ENCODE peak calls at places on chromosome 11, in eight cellular contexts. One of them, this sample, is unnamed.

GRCh38 chr11:69171476-69171875 is 15.7 kb downstream of the SMIM38 start:
- DNase-seq in SK-N-SH: no peak
- DNase-seq in GM12878: no peak
- DNase-seq in fibroblast of lung: no peak
- DNase-seq in IMR-90: no peak
- DNase-seq in mesenchymal stem cell: no peak
- DNase-seq in neuronal stem cell: no peak
- DNase-seq in H1: no peak
- DNase-seq in this sample: no peak

GRCh38 chr11:1326435-1327063 is 17.1 kb upstream of the TOLLIP start:
- DNase-seq in GM12878: no peak
- DNase-seq in SK-N-SH: no peak
- DNase-seq in IMR-90: peak; percentile 73
- DNase-seq in mesenchymal stem cell: peak; percentile 90
- DNase-seq in fibroblast of lung: no peak
- DNase-seq in H1: no peak
- DNase-seq in neuronal stem cell: no peak
- DNase-seq in this sample: no peak

GRCh38 chr11:82675838-82676237 is 57.8 kb downstream of the FAM181B start:
- DNase-seq in fibroblast of lung: no peak
- DNase-seq in neuronal stem cell: no peak
- DNase-seq in mesenchymal stem cell: no peak
- DNase-seq in H1: no peak
- DNase-seq in GM12878: no peak
- DNase-seq in IMR-90: no peak
- DNase-seq in SK-N-SH: no peak
- DNase-seq in this sample: no peak

GRCh38 chr11:60305906-60306619 is 21.0 kb upstream of the MS4A6E start:
- DNase-seq in mesenchymal stem cell: peak; percentile 85
- DNase-seq in SK-N-SH: no peak
- DNase-seq in IMR-90: no peak
- DNase-seq in H1: no peak
- DNase-seq in neuronal stem cell: no peak
- DNase-seq in fibroblast of lung: no peak
- DNase-seq in GM12878: no peak
- DNase-seq in this sample: no peak

GRCh38 chr11:5291207-5291838 is 10.4 kb downstream of the OR51B4 start:
- DNase-seq in GM12878: no peak
- DNase-seq in neuronal stem cell: no peak
- DNase-seq in H1: no peak
- DNase-seq in fibroblast of lung: peak; percentile 32
- DNase-seq in SK-N-SH: peak; percentile 9
- DNase-seq in IMR-90: peak; percentile 68
- DNase-seq in mesenchymal stem cell: peak; percentile 57
- DNase-seq in this sample: peak; percentile 18

GRCh38 chr11:45412521-45412920 is 126.4 kb upstream of the SYT13 start:
- DNase-seq in H1: no peak
- DNase-seq in mesenchymal stem cell: no peak
- DNase-seq in fibroblast of lung: no peak
- DNase-seq in GM12878: no peak
- DNase-seq in IMR-90: no peak
- DNase-seq in SK-N-SH: peak; percentile 36
- DNase-seq in neuronal stem cell: no peak
- DNase-seq in this sample: no peak

GRCh38 chr11:10605941-10606381 is 37.5 kb upstream of the LYVE1 start:
- DNase-seq in mesenchymal stem cell: peak; percentile 82
- DNase-seq in neuronal stem cell: no peak
- DNase-seq in IMR-90: peak; percentile 87
- DNase-seq in SK-N-SH: no peak
- DNase-seq in GM12878: no peak
- DNase-seq in H1: no peak
- DNase-seq in fibroblast of lung: peak; percentile 67
- DNase-seq in this sample: no peak

GRCh38 chr11:93248602-93249001 is 50.8 kb upstream of the SLC36A4 start:
- DNase-seq in fibroblast of lung: no peak
- DNase-seq in H1: no peak
- DNase-seq in mesenchymal stem cell: peak; percentile 8
- DNase-seq in IMR-90: peak; percentile 26
- DNase-seq in GM12878: no peak
- DNase-seq in SK-N-SH: no peak
- DNase-seq in neuronal stem cell: no peak
- DNase-seq in this sample: peak; percentile 23

GRCh38 chr11:62667460-62667859 is 2.3 kb downstream of the CSKMT start:
- DNase-seq in mesenchymal stem cell: no peak
- DNase-seq in neuronal stem cell: no peak
- DNase-seq in IMR-90: no peak
- DNase-seq in GM12878: no peak
- DNase-seq in fibroblast of lung: no peak
- DNase-seq in H1: no peak
- DNase-seq in SK-N-SH: no peak
- DNase-seq in this sample: peak; percentile 20

GRCh38 chr11:2295971-2296912 is 5.5 kb downstream of the C11orf21 start:
- DNase-seq in IMR-90: no peak
- DNase-seq in fibroblast of lung: no peak
- DNase-seq in H1: no peak
- DNase-seq in SK-N-SH: no peak
- DNase-seq in GM12878: no peak
- DNase-seq in neuronal stem cell: no peak
- DNase-seq in mesenchymal stem cell: no peak
- DNase-seq in this sample: no peak

GRCh38 chr11:57662893-57663292 is 5.0 kb upstream of the ZDHHC5 start:
- DNase-seq in GM12878: no peak
- DNase-seq in mesenchymal stem cell: no peak
- DNase-seq in H1: no peak
- DNase-seq in fibroblast of lung: no peak
- DNase-seq in neuronal stem cell: no peak
- DNase-seq in SK-N-SH: no peak
- DNase-seq in IMR-90: no peak
- DNase-seq in this sample: peak; percentile 38

GRCh38 chr11:28675183-28675582 is 567.0 kb downstream of the METTL15 start:
- DNase-seq in SK-N-SH: no peak
- DNase-seq in neuronal stem cell: no peak
- DNase-seq in IMR-90: no peak
- DNase-seq in H1: no peak
- DNase-seq in mesenchymal stem cell: no peak
- DNase-seq in GM12878: no peak
- DNase-seq in fibroblast of lung: no peak
- DNase-seq in this sample: no peak

GRCh38 chr11:84471501-84471900 is 1155.6 kb downstream of the DLG2 start:
- DNase-seq in mesenchymal stem cell: no peak
- DNase-seq in GM12878: no peak
- DNase-seq in IMR-90: no peak
- DNase-seq in neuronal stem cell: no peak
- DNase-seq in H1: no peak
- DNase-seq in SK-N-SH: no peak
- DNase-seq in fibroblast of lung: no peak
- DNase-seq in this sample: no peak

GRCh38 chr11:112770487-112770886 is 190.7 kb upstream of the NCAM1 start:
- DNase-seq in IMR-90: no peak
- DNase-seq in mesenchymal stem cell: no peak
- DNase-seq in H1: no peak
- DNase-seq in GM12878: no peak
- DNase-seq in SK-N-SH: no peak
- DNase-seq in neuronal stem cell: no peak
- DNase-seq in fibroblast of lung: no peak
- DNase-seq in this sample: no peak

GRCh38 chr11:17544181-17544622 is at the start of gene USH1C:
- DNase-seq in IMR-90: no peak
- DNase-seq in neuronal stem cell: no peak
- DNase-seq in fibroblast of lung: no peak
- DNase-seq in H1: no peak
- DNase-seq in SK-N-SH: peak; percentile 76
- DNase-seq in mesenchymal stem cell: no peak
- DNase-seq in GM12878: no peak
- DNase-seq in this sample: no peak

GRCh38 chr11:102807921-102808320 is 10.0 kb upstream of the MMP1 start:
- DNase-seq in GM12878: no peak
- DNase-seq in IMR-90: peak; percentile 19
- DNase-seq in neuronal stem cell: no peak
- DNase-seq in H1: peak; percentile 70
- DNase-seq in mesenchymal stem cell: peak; percentile 31
- DNase-seq in fibroblast of lung: peak; percentile 43
- DNase-seq in SK-N-SH: peak; percentile 36
- DNase-seq in this sample: peak; percentile 5

GRCh38 chr11:36098046-36098445 is 154.2 kb downstream of the LDLRAD3 start:
- DNase-seq in fibroblast of lung: no peak
- DNase-seq in SK-N-SH: no peak
- DNase-seq in H1: no peak
- DNase-seq in neuronal stem cell: no peak
- DNase-seq in IMR-90: no peak
- DNase-seq in GM12878: no peak
- DNase-seq in mesenchymal stem cell: no peak
- DNase-seq in this sample: no peak

GRCh38 chr11:34335801-34336200 is 22.0 kb downstream of the ABTB2 start:
- DNase-seq in GM12878: no peak
- DNase-seq in fibroblast of lung: no peak
- DNase-seq in IMR-90: no peak
- DNase-seq in mesenchymal stem cell: no peak
- DNase-seq in H1: no peak
- DNase-seq in neuronal stem cell: no peak
- DNase-seq in SK-N-SH: no peak
- DNase-seq in this sample: no peak

GRCh38 chr11:109892321-109892794 is 200.8 kb upstream of the ZC3H12C start:
- DNase-seq in fibroblast of lung: peak; percentile 11
- DNase-seq in GM12878: no peak
- DNase-seq in SK-N-SH: no peak
- DNase-seq in neuronal stem cell: no peak
- DNase-seq in H1: peak; percentile 34
- DNase-seq in IMR-90: no peak
- DNase-seq in mesenchymal stem cell: no peak
- DNase-seq in this sample: no peak

GRCh38 chr11:8766043-8766992 is 83.7 kb downstream of the RPL27A start:
- DNase-seq in SK-N-SH: no peak
- DNase-seq in GM12878: no peak
- DNase-seq in H1: no peak
- DNase-seq in IMR-90: peak; percentile 52
- DNase-seq in neuronal stem cell: peak; percentile 23
- DNase-seq in mesenchymal stem cell: no peak
- DNase-seq in fibroblast of lung: peak; percentile 92
- DNase-seq in this sample: no peak

GRCh38 chr11:117099681-117100080 is 1.5 kb upstream of the SIK3 start:
- DNase-seq in GM12878: no peak
- DNase-seq in H1: no peak
- DNase-seq in mesenchymal stem cell: no peak
- DNase-seq in IMR-90: no peak
- DNase-seq in neuronal stem cell: no peak
- DNase-seq in fibroblast of lung: no peak
- DNase-seq in SK-N-SH: no peak
- DNase-seq in this sample: no peak
- H3K4me2 ChIP-seq in GM12878: no peak overlapping the region
- H3K4me2 ChIP-seq in H1: no peak overlapping the region
- H3K4me2 ChIP-seq in mesenchymal stem cell: no peak overlapping the region
- H3K4me2 ChIP-seq in IMR-90: no peak overlapping the region
- H3K4me2 ChIP-seq in neuronal stem cell: no peak overlapping the region
- H3K4me2 ChIP-seq in fibroblast of lung: no peak overlapping the region
- H3K4me2 ChIP-seq in SK-N-SH: no peak overlapping the region
- H3K4me2 ChIP-seq in this sample: peak overlapping the region; percentile 91

GRCh38 chr11:78281511-78281910 is 92.8 kb downstream of the USP35 start:
- DNase-seq in GM12878: no peak
- DNase-seq in H1: no peak
- DNase-seq in neuronal stem cell: no peak
- DNase-seq in SK-N-SH: no peak
- DNase-seq in mesenchymal stem cell: no peak
- DNase-seq in IMR-90: peak; percentile 23
- DNase-seq in fibroblast of lung: no peak
- DNase-seq in this sample: no peak

GRCh38 chr11:78282821-78283220 is 94.1 kb downstream of the USP35 start:
- DNase-seq in H1: no peak
- DNase-seq in SK-N-SH: no peak
- DNase-seq in neuronal stem cell: no peak
- DNase-seq in IMR-90: no peak
- DNase-seq in GM12878: no peak
- DNase-seq in mesenchymal stem cell: no peak
- DNase-seq in fibroblast of lung: no peak
- DNase-seq in this sample: no peak

GRCh38 chr11:78289547-78290292 is 101.0 kb downstream of the USP35 start:
- DNase-seq in mesenchymal stem cell: no peak
- DNase-seq in SK-N-SH: no peak
- DNase-seq in IMR-90: no peak
- DNase-seq in neuronal stem cell: no peak
- DNase-seq in H1: no peak
- DNase-seq in fibroblast of lung: no peak
- DNase-seq in GM12878: no peak
- DNase-seq in this sample: no peak

DNA sequence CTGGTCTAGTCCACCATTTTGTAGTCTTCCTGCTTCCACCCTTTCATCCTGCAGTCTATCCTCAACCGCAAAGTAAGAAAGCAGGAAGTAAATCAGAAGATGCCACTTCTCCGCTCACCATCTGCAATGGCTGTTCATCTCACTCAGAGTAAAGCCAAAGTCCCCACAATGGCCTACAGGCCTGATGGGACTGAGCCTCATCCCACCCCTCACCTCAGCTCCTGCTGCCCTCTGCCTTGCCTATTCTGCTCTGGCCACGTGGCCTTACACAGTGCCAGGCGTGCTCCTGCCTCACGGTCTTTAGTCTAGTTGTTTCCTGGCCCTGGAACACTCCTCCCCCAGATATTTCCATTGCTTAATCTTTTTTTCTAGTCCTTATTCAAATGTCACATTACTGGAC is 95.5 kb downstream of the USP35 start:
- DNase-seq in IMR-90: no peak
- DNase-seq in fibroblast of lung: no peak
- DNase-seq in neuronal stem cell: no peak
- DNase-seq in GM12878: no peak
- DNase-seq in mesenchymal stem cell: no peak
- DNase-seq in SK-N-SH: no peak
- DNase-seq in H1: no peak
- DNase-seq in this sample: no peak
- H3K36me3 ChIP-seq in IMR-90: peaks cover 7% of the 10 kb centered on the region
- H3K36me3 ChIP-seq in fibroblast of lung: no peaks in the 10 kb centered on the region
- H3K36me3 ChIP-seq in neuronal stem cell: peaks cover 6% of the 10 kb centered on the region
- H3K36me3 ChIP-seq in GM12878: no peaks in the 10 kb centered on the region
- H3K36me3 ChIP-seq in mesenchymal stem cell: peaks cover 9% of the 10 kb centered on the region
- H3K36me3 ChIP-seq in SK-N-SH: no peaks in the 10 kb centered on the region
- H3K36me3 ChIP-seq in H1: no peaks in the 10 kb centered on the region
- H3K36me3 ChIP-seq in this sample: no peaks in the 10 kb centered on the region

DNA sequence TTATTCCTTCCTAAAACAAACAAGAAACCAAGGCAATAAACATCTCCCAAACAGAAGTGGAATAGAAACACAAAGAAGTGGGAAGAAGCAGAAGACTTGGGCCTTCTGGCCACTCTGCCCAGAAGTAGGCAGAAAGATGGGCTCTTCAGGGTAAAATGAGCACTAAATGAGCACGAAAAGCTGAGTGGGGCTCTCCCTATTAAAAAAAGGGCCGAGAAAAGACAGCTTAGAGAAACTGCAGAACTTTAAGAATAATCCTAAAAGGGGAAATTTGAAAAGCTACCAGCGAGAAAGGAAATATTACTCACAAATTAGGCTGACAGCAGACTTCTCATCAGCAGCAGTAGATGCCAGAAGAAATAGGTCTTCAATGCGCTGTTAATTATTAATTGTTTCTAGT is 78.2 kb downstream of the UVRAG start:
- DNase-seq in fibroblast of lung: no peak
- DNase-seq in IMR-90: no peak
- DNase-seq in GM12878: no peak
- DNase-seq in H1: no peak
- DNase-seq in SK-N-SH: no peak
- DNase-seq in neuronal stem cell: no peak
- DNase-seq in mesenchymal stem cell: no peak
- DNase-seq in this sample: no peak
- H3K4me2 ChIP-seq in fibroblast of lung: no peak overlapping the region
- H3K4me2 ChIP-seq in IMR-90: no peak overlapping the region
- H3K4me2 ChIP-seq in GM12878: no peak overlapping the region
- H3K4me2 ChIP-seq in H1: no peak overlapping the region
- H3K4me2 ChIP-seq in SK-N-SH: no peak overlapping the region
- H3K4me2 ChIP-seq in neuronal stem cell: no peak overlapping the region
- H3K4me2 ChIP-seq in mesenchymal stem cell: peak overlapping the region; percentile 6
- H3K4me2 ChIP-seq in this sample: no peak overlapping the region

GRCh38 chr11:114230031-114230430 is 66.2 kb upstream of the NNMT start:
- DNase-seq in GM12878: no peak
- DNase-seq in fibroblast of lung: no peak
- DNase-seq in neuronal stem cell: no peak
- DNase-seq in IMR-90: no peak
- DNase-seq in SK-N-SH: no peak
- DNase-seq in H1: no peak
- DNase-seq in mesenchymal stem cell: no peak
- DNase-seq in this sample: no peak
- H3K36me3 ChIP-seq in GM12878: no peaks in the 10 kb centered on the region
- H3K36me3 ChIP-seq in fibroblast of lung: no peaks in the 10 kb centered on the region
- H3K36me3 ChIP-seq in neuronal stem cell: peaks cover 4% of the 10 kb centered on the region
- H3K36me3 ChIP-seq in IMR-90: no peaks in the 10 kb centered on the region
- H3K36me3 ChIP-seq in SK-N-SH: no peaks in the 10 kb centered on the region
- H3K36me3 ChIP-seq in H1: no peaks in the 10 kb centered on the region
- H3K36me3 ChIP-seq in mesenchymal stem cell: no peaks in the 10 kb centered on the region
- H3K36me3 ChIP-seq in this sample: no peaks in the 10 kb centered on the region

This sample was measured in OCI-LY7.